ENCODE peak calls at places on chromosome 18, in five cellular contexts. M is H1, C is IMR-90, Z is neuronal stem cell, S is mesenchymal stem cell. T is an unnamed sample.

GRCh38 chr18:55351980-55352714 is 235.8 kb downstream of the TCF4 start:
- DNase-seq in M (no peak), C (peak), Z (peak), S (peak), T (no peak)

GRCh38 chr18:23058746-23059440 is 76.4 kb upstream of the CABLES1 start:
- DNase-seq in M (no peak), C (peak), Z (no peak), S (no peak), T (no peak)

GRCh38 chr18:7116001-7116831 is 1.4 kb downstream of the LAMA1 start:
- DNase-seq in M (peak), C (peak), Z (peak), S (peak), T (no peak)

GRCh38 chr18:62550746-62551145 is 27.9 kb downstream of the ZCCHC2 start:
- DNase-seq in M (no peak), C (no peak), Z (no peak), S (no peak), T (no peak)

GRCh38 chr18:61724532-61724931 is 168.3 kb downstream of the RNF152 start:
- DNase-seq in M (no peak), C (no peak), Z (no peak), S (no peak), T (no peak)

GRCh38 chr18:67023059-67023458 is 419.2 kb upstream of the CDH19 start:
- DNase-seq in M (no peak), C (no peak), Z (no peak), S (no peak), T (no peak)

GRCh38 chr18:2874765-2875164 is 28.0 kb downstream of the EMILIN2 start:
- DNase-seq in M (no peak), C (no peak), Z (no peak), S (no peak), T (no peak)

GRCh38 chr18:57352271-57352701 is at the start of gene ST8SIA3:
- DNase-seq in M (no peak), C (no peak), Z (no peak), S (no peak), T (no peak)

GRCh38 chr18:12394428-12394827 is 13.3 kb upstream of the PRELID3A start:
- DNase-seq in M (peak), C (no peak), Z (no peak), S (peak), T (no peak)

GRCh38 chr18:35278969-35279368 is 11.1 kb downstream of the ZSCAN30 start:
- DNase-seq in M (no peak), C (no peak), Z (no peak), S (no peak), T (no peak)

GRCh38 chr18:5890261-5890605 is 5.1 kb downstream of the TMEM200C start:
- DNase-seq in M (peak), C (no peak), Z (no peak), S (no peak), T (peak)

GRCh38 chr18:14978962-14979535 is 231.1 kb downstream of the ANKRD30B start:
- DNase-seq in M (peak), C (no peak), Z (peak), S (no peak), T (peak)

GRCh38 chr18:49071776-49072175 is 121.0 kb upstream of the SMAD7 start:
- DNase-seq in M (no peak), C (no peak), Z (no peak), S (no peak), T (no peak)

GRCh38 chr18:44093253-44093652 is 587.4 kb upstream of the SETBP1 start:
- DNase-seq in M (no peak), C (no peak), Z (no peak), S (no peak), T (no peak)

GRCh38 chr18:53152478-53152877 is 812.5 kb downstream of the DCC start:
- DNase-seq in M (no peak), C (no peak), Z (peak), S (no peak), T (no peak)

GRCh38 chr18:49628993-49629795 is 67.3 kb downstream of the LIPG start:
- DNase-seq in M (no peak), C (no peak), Z (no peak), S (no peak), T (no peak)

GRCh38 chr18:43893001-43893637 is 615.8 kb upstream of the SYT4 start:
- DNase-seq in M (no peak), C (peak), Z (no peak), S (peak), T (no peak)

GRCh38 chr18:41347057-41347456 is 608.0 kb upstream of the PIK3C3 start:
- DNase-seq in M (no peak), C (peak), Z (no peak), S (peak), T (peak)

GRCh38 chr18:64103979-64104378 is 44.9 kb downstream of the LINC00305 start:
- DNase-seq in M (peak), C (no peak), Z (no peak), S (peak), T (peak)

GRCh38 chr18:77130229-77131099 is 2.1 kb downstream of the MBP start:
- DNase-seq in M (no peak), C (no peak), Z (no peak), S (no peak), T (no peak)

GRCh38 chr18:3773303-3773702 is 323.3 kb downstream of the TGIF1 start:
- DNase-seq in M (no peak), C (peak), Z (no peak), S (no peak), T (no peak)

GRCh38 chr18:35998967-35999366 is 26.5 kb downstream of the RMP24 start:
- DNase-seq in M (no peak), C (no peak), Z (no peak), S (peak), T (peak)

GRCh38 chr18:35695384-35695783 is 113.8 kb downstream of the GALNT1 start:
- DNase-seq in M (no peak), C (no peak), Z (no peak), S (no peak), T (no peak)

GRCh38 chr18:3180325-3180724 is 39.4 kb downstream of the MYOM1 start:
- DNase-seq in M (no peak), C (peak), Z (peak), S (peak), T (no peak)

GRCh38 chr18:506264-506663 is 5.8 kb upstream of the COLEC12 start:
- DNase-seq in M (no peak), C (no peak), Z (no peak), S (no peak), T (peak)

GRCh38 chr18:24862225-24862893 is 401.9 kb downstream of the HRH4 start:
- DNase-seq in M (peak), C (no peak), Z (peak), S (no peak), T (no peak)

GRCh38 chr18:63348508-63349136 is 18.4 kb downstream of the KDSR start:
- DNase-seq in M (no peak), C (no peak), Z (no peak), S (no peak), T (no peak)

GRCh38 chr18:23231340-23232021 is 96.2 kb downstream of the CABLES1 start:
- DNase-seq in M (no peak), C (peak), Z (no peak), S (peak), T (peak)

GRCh38 chr18:48743046-48743445 is 204.2 kb downstream of the CTIF start:
- DNase-seq in M (no peak), C (peak), Z (no peak), S (peak), T (no peak)

GRCh38 chr18:34932792-34933466 is 108.3 kb upstream of the MAPRE2 start:
- DNase-seq in M (no peak), C (no peak), Z (no peak), S (no peak), T (peak)

GRCh38 chr18:54843302-54843701 is 15.0 kb downstream of the RAB27B start:
- DNase-seq in M (no peak), C (peak), Z (no peak), S (peak), T (no peak)

GRCh38 chr18:12359515-12359927 is 17.5 kb downstream of the AFG3L2 start:
- DNase-seq in M (no peak), C (peak), Z (no peak), S (peak), T (no peak)

GRCh38 chr18:34809697-34810096 is 99.6 kb downstream of the DTNA start:
- DNase-seq in M (peak), C (peak), Z (no peak), S (peak), T (no peak)

GRCh38 chr18:2856499-2856898 is 9.7 kb downstream of the EMILIN2 start:
- DNase-seq in M (no peak), C (no peak), Z (no peak), S (no peak), T (no peak)

GRCh38 chr18:36402765-36403396 is 105.4 kb downstream of the FHOD3 start:
- DNase-seq in M (no peak), C (peak), Z (no peak), S (no peak), T (no peak)

GRCh38 chr18:59328683-59329082 is 10.2 kb upstream of the CPLX4 start:
- DNase-seq in M (no peak), C (no peak), Z (no peak), S (no peak), T (no peak)
- H3K4me3 ChIP-seq in M (no peak), C (no peak), Z (no peak), S (no peak), T (no peak)

GRCh38 chr18:46173393-46174316 is 69.5 kb downstream of the HAUS1 start:
- DNase-seq in M (peak), C (peak), Z (peak), S (peak), T (peak)
- H2BK120ac ChIP-seq in M (no peak), C (peak), Z (no peak), S (peak), T (peak)

DNA sequence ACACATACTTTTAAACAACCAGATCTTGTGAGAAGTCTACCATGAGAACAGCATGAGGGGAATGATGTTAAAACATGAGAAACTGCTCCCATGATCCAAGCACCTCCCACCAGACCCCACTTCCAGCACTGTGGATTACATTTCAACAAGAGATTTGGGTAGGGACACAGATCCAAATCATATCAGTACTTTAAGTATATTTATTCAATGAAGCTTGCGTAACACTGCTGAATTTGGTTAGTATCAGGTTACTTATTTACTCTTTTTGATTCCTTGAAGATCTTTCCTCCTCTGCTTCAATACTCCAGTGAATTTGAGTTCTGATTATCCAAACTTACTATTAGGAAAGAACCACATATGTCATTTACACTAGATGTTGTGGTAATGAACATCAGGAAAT is 418.6 kb downstream of the PIK3C3 start:
- DNase-seq in M (no peak), C (no peak), Z (no peak), S (no peak), T (no peak)
- H4K91ac ChIP-seq in M (no peak), C (no peak), Z (no peak), S (no peak), T (no peak)

GRCh38 chr18:32470713-32471633 is at the start of gene GAREM1:
- DNase-seq in M (peak), C (peak), Z (peak), S (peak), T (peak)

GRCh38 chr18:32469691-32470131 is 971 bp downstream of the GAREM1 start:
- DNase-seq in M (no peak), C (peak), Z (peak), S (peak), T (peak)

GRCh38 chr18:32470136-32470712 is 458 bp downstream of the GAREM1 start:
- DNase-seq in M (peak), C (peak), Z (peak), S (peak), T (peak)

GRCh38 chr18:32469190-32469611 is 1.5 kb downstream of the GAREM1 start:
- DNase-seq in M (no peak), C (peak), Z (peak), S (peak), T (peak)

GRCh38 chr18:32468147-32468845 is 2.4 kb downstream of the GAREM1 start:
- DNase-seq in M (no peak), C (no peak), Z (no peak), S (no peak), T (no peak)
- H3K4me3 ChIP-seq in M (no peak), C (no peak), Z (no peak), S (peak), T (no peak)